ENCODE peak calls at places on chromosomes 16 and 17, in nine cellular contexts. A is neural progenitor cell, C is astrocyte, B is GM23248, F is mammary epithelial cell, T is IMR-90, H is HepG2, L is HCT116, Z is PC-9. V is an unnamed sample. For H3K36me3, the result is how much of the 10 kb centered on the place peaks cover.

GRCh38 chr16:7115898-7116297 is 216.7 kb upstream of the RBFOX1 start:
- DNase-seq in A (no peak), C (no peak), B (no peak), F (no peak), T (no peak), H (no peak), L (no peak), Z (no peak), V (no peak)

GRCh38 chr16:83651871-83652270 is 155.9 kb upstream of the HSBP1 start:
- DNase-seq in A (no peak), C (no peak), B (no peak), F (no peak), T (no peak), H (no peak), L (no peak), Z (no peak), V (no peak)

GRCh38 chr17:67378444-67379250 is 1.6 kb downstream of the PITPNC1 start:
- DNase-seq in A (peak), C (peak), B (peak), F (peak), T (peak), H (peak), L (peak), Z (peak), V (peak)

GRCh38 chr17:56902350-56902749 is 11.5 kb downstream of the TRIM25 start:
- DNase-seq in A (no peak), C (peak), B (peak), F (peak), T (peak), H (no peak), L (no peak), Z (no peak), V (no peak)

GRCh38 chr17:4901648-4902344 is 1.1 kb downstream of the CHRNE start:
- DNase-seq in A (no peak), C (no peak), B (no peak), F (no peak), T (no peak), H (no peak), L (no peak), Z (no peak), V (no peak)

GRCh38 chr17:42333053-42333452 is 44.8 kb downstream of the STAT5A start:
- DNase-seq in A (no peak), C (no peak), B (no peak), F (no peak), T (no peak), H (no peak), L (no peak), Z (no peak), V (no peak)

GRCh38 chr16:52424591-52424990 is 122.4 kb downstream of the TOX3 start:
- DNase-seq in A (no peak), C (no peak), B (no peak), F (no peak), T (no peak), H (no peak), L (no peak), Z (no peak), V (no peak)

GRCh38 chr17:7241783-7242716 is at the start of gene GABARAP:
- DNase-seq in A (peak), C (peak), B (peak), F (peak), T (peak), H (peak), L (peak), Z (peak), V (peak)

GRCh38 chr17:3738562-3739295 is 15.0 kb downstream of the HASPIN start:
- DNase-seq in A (peak), C (peak), B (peak), F (peak), T (peak), H (no peak), L (no peak), Z (no peak), V (peak)

GRCh38 chr17:79949646-79950292 is 85.9 kb downstream of the TBC1D16 start:
- DNase-seq in A (peak), C (no peak), B (no peak), F (no peak), T (no peak), H (no peak), L (no peak), Z (no peak), V (no peak)

GRCh38 chr17:32783602-32784001 is 93.3 kb downstream of the MYO1D start:
- DNase-seq in A (peak), C (peak), B (peak), F (peak), T (peak), H (peak), L (peak), Z (peak), V (peak)

GRCh38 chr16:62194828-62195227 is 158.6 kb upstream of the CDH8 start:
- DNase-seq in A (no peak), C (no peak), B (no peak), F (no peak), T (no peak), H (no peak), L (no peak), Z (no peak), V (no peak)

GRCh38 chr16:30157214-30157613 is 26.2 kb upstream of the CORO1A start:
- DNase-seq in A (no peak), C (no peak), B (no peak), F (no peak), T (no peak), H (no peak), L (no peak), Z (no peak), V (no peak)

GRCh38 chr17:7043544-7044268 is at the start of gene SLC16A11:
- DNase-seq in A (peak), C (no peak), B (peak), F (no peak), T (peak), H (no peak), L (no peak), Z (no peak), V (no peak)

GRCh38 chr17:72556944-72557826 is 436.4 kb downstream of the SOX9 start:
- DNase-seq in A (peak), C (peak), B (peak), F (peak), T (peak), H (peak), L (peak), Z (peak), V (peak)

GRCh38 chr17:29193146-29193545 is 12.9 kb upstream of the MYO18A start:
- DNase-seq in A (no peak), C (no peak), B (no peak), F (no peak), T (no peak), H (no peak), L (no peak), Z (no peak), V (no peak)

GRCh38 chr17:15350777-15351486 is 9.5 kb upstream of the TEKT3 start:
- DNase-seq in A (no peak), C (no peak), B (peak), F (no peak), T (no peak), H (no peak), L (no peak), Z (no peak), V (no peak)

GRCh38 chr16:78624349-78624748 is 524.9 kb downstream of the WWOX start:
- DNase-seq in A (no peak), C (no peak), B (no peak), F (no peak), T (no peak), H (no peak), L (no peak), Z (no peak), V (no peak)

GRCh38 chr16:67027046-67027445 is 1.9 kb upstream of the CBFB start:
- DNase-seq in A (no peak), C (no peak), B (no peak), F (no peak), T (no peak), H (no peak), L (no peak), Z (no peak), V (no peak)

GRCh38 chr17:28552201-28552999 is at the start of gene UNC119:
- DNase-seq in A (peak), C (peak), B (peak), F (peak), T (peak), H (peak), L (no peak), Z (no peak), V (peak)

GRCh38 chr17:63488851-63489250 is 12.0 kb downstream of the ACE start:
- DNase-seq in A (no peak), C (no peak), B (no peak), F (no peak), T (no peak), H (no peak), L (no peak), Z (no peak), V (no peak)

GRCh38 chr17:13435230-13435629 is 166.5 kb downstream of the HS3ST3A1 start:
- DNase-seq in A (no peak), C (no peak), B (no peak), F (no peak), T (no peak), H (no peak), L (no peak), Z (no peak), V (no peak)

GRCh38 chr17:48059125-48059668 is 11.0 kb downstream of the NFE2L1 start:
- DNase-seq in A (no peak), C (no peak), B (no peak), F (no peak), T (no peak), H (no peak), L (no peak), Z (no peak), V (no peak)

GRCh38 chr16:22191089-22191965 is 14.8 kb upstream of the EEF2K start:
- DNase-seq in A (peak), C (peak), B (peak), F (peak), T (peak), H (peak), L (peak), Z (peak), V (peak)

GRCh38 chr16:22193134-22193411 is 13.0 kb upstream of the EEF2K start:
- DNase-seq in A (no peak), C (no peak), B (no peak), F (no peak), T (no peak), H (no peak), L (no peak), Z (no peak), V (no peak)

GRCh38 chr16:22192261-22193133 is 13.6 kb upstream of the EEF2K start:
- DNase-seq in A (peak), C (peak), B (peak), F (peak), T (peak), H (peak), L (no peak), Z (peak), V (peak)

GRCh38 chr16:22190169-22191088 is 15.6 kb upstream of the EEF2K start:
- DNase-seq in A (peak), C (peak), B (peak), F (peak), T (peak), H (peak), L (peak), Z (peak), V (peak)

GRCh38 chr16:22191966-22192260 is 14.2 kb upstream of the EEF2K start:
- DNase-seq in A (no peak), C (no peak), B (peak), F (peak), T (peak), H (peak), L (no peak), Z (no peak), V (peak)
- H2AFZ ChIP-seq in A (no peak), C (peak), B (peak), F (peak), T (peak), H (no peak), L (no peak), Z (peak), V (peak)

GRCh38 chr16:84874004-84874435 is 54.2 kb downstream of the CRISPLD2 start:
- DNase-seq in A (no peak), C (no peak), B (no peak), F (no peak), T (no peak), H (no peak), L (no peak), Z (peak), V (peak)

GRCh38 chr16:84876873-84877606 is 57.3 kb downstream of the CRISPLD2 start:
- DNase-seq in A (peak), C (no peak), B (no peak), F (no peak), T (no peak), H (no peak), L (no peak), Z (no peak), V (no peak)

GRCh38 chr16:84874983-84875382 is 55.2 kb downstream of the CRISPLD2 start:
- DNase-seq in A (no peak), C (no peak), B (no peak), F (no peak), T (peak), H (no peak), L (no peak), Z (no peak), V (no peak)

GRCh38 chr16:84875846-84876245 is 56.1 kb downstream of the CRISPLD2 start:
- DNase-seq in A (no peak), C (no peak), B (no peak), F (no peak), T (no peak), H (peak), L (no peak), Z (no peak), V (no peak)

DNA sequence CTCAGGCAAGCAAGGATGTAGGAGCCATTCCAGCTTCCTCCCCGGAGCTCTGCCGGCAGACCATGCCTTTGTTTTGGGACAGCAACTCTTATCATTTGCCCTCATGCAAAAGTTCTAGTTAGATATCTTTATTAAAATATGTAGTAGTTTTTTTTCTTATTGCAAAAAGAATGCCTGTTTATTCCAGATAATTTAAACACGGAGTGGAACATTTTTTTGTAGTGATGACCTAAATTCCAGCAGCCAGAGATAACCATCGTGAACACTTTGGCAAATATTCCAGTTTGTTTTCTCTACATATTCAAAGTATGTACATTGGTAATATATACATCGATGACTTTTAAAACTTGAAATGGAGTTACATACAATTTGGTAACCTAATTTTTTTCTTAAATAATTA is 54.8 kb downstream of the CRISPLD2 start:
- DNase-seq in A (no peak), C (no peak), B (no peak), F (no peak), T (peak), H (no peak), L (no peak), Z (no peak), V (no peak)
- H3K27ac ChIP-seq in A (no peak), C (no peak), B (no peak), F (no peak), T (peak), H (no peak), L (no peak), Z (no peak), V (peak)

GRCh38 chr17:73753751-73754496 is 109.7 kb upstream of the SDK2 start:
- DNase-seq in A (no peak), C (no peak), B (no peak), F (no peak), T (no peak), H (no peak), L (no peak), Z (no peak), V (no peak)
- H3K36me3 ChIP-seq in A (under half), C (under half), B (under half), F (under half), T (under half), H (under half), L (under half), Z (under half), V (under half)

GRCh38 chr17:44219126-44219635 is 294 bp downstream of the UBTF start:
- DNase-seq in A (peak), C (no peak), B (peak), F (peak), T (peak), H (peak), L (no peak), Z (no peak), V (peak)

GRCh38 chr17:44216674-44217073 is 2.8 kb downstream of the UBTF start:
- DNase-seq in A (no peak), C (no peak), B (no peak), F (no peak), T (no peak), H (no peak), L (no peak), Z (no peak), V (peak)

GRCh38 chr17:44216173-44216572 is 3.3 kb downstream of the UBTF start:
- DNase-seq in A (no peak), C (no peak), B (no peak), F (no peak), T (no peak), H (no peak), L (no peak), Z (no peak), V (peak)

GRCh38 chr17:44218344-44219125 is 940 bp downstream of the UBTF start:
- DNase-seq in A (peak), C (peak), B (peak), F (peak), T (peak), H (peak), L (peak), Z (peak), V (peak)

DNA sequence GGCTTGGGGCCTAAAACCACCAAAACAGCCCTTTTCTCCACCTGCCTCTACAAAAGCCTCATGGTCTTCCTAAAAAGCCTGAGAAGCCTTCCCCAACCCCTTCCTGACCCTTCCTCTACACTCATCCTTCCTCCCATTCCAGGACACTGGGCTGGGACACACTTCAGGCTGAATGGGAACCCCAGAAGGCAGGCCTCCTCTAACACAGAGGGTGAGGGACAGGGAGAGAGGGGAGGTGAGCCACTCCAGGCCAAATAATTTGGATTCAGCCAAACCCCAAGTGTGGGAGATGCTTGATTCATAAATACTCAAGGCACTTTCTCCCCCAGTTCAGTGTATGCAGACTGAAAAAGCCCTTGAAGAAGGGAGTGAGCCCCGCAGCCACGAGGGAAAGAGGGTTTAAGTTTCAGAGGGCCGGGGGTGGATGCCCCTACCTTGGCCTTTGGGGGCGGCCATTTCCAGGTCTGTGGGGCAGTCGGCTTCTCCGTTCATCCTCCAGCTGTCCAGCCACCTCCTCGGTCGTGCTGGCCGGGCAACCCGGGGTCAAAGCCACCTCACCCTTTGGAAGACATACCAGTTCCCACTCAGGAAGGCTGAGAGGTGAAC is 1.6 kb downstream of the UBTF start:
- DNase-seq in A (no peak), C (no peak), B (no peak), F (no peak), T (no peak), H (no peak), L (no peak), Z (no peak), V (no peak)
- H2AFZ ChIP-seq in A (no peak), C (no peak), B (no peak), F (peak), T (peak), H (no peak), L (no peak), Z (peak), V (no peak)

GRCh38 chr17:45050680-45051059 is 762 bp downstream of the DCAKD start:
- DNase-seq in A (peak), C (no peak), B (peak), F (peak), T (peak), H (peak), L (no peak), Z (no peak), V (peak)

GRCh38 chr17:45051060-45051719 is at the start of gene DCAKD:
- DNase-seq in A (peak), C (peak), B (peak), F (peak), T (peak), H (peak), L (peak), Z (peak), V (peak)

GRCh38 chr17:45046536-45047125 is 4.8 kb downstream of the DCAKD start:
- DNase-seq in A (no peak), C (no peak), B (peak), F (peak), T (peak), H (no peak), L (no peak), Z (no peak), V (no peak)

GRCh38 chr17:45052052-45052772 is 780 bp upstream of the DCAKD start:
- DNase-seq in A (peak), C (no peak), B (peak), F (peak), T (no peak), H (peak), L (no peak), Z (no peak), V (peak)

GRCh38 chr17:45048795-45049563 is 2.5 kb downstream of the DCAKD start:
- DNase-seq in A (no peak), C (no peak), B (peak), F (no peak), T (no peak), H (peak), L (no peak), Z (no peak), V (peak)
- H3K27ac ChIP-seq in A (no peak), C (no peak), B (no peak), F (peak), T (no peak), H (peak), L (peak), Z (no peak), V (no peak)

DNA sequence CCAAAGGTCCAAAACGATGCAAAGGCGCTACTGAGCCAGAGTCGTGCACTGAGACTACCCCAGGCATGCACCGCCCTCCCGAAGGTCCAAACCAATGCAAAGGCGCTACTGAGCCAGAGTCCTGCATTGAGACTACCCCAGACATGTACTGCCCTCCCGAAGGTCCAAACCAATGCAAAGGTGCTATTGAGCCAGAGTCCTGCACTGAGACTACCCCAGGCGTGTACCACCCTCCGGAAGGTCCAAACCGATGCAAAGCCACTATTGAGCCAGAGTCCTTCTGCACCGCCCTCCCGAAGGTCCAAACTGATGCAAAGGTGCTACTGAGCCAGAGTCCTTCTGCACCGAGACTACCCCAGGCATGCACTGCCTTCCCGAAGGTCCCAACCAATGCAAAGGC is 27.1 kb downstream of the SLC43A2 start:
- DNase-seq in A (no peak), C (no peak), B (no peak), F (no peak), T (no peak), H (no peak), L (no peak), Z (no peak), V (no peak)
- H3K36me3 ChIP-seq in A (under half), C (under half), B (under half), F (under half), T (under half), H (under half), L (under half), Z (under half), V (under half)

GRCh38 chr17:78374631-78375274 is 3.7 kb upstream of the PGS1 start:
- DNase-seq in A (peak), C (peak), B (peak), F (no peak), T (peak), H (no peak), L (no peak), Z (no peak), V (no peak)
- H2AFZ ChIP-seq in A (peak), C (peak), B (peak), F (peak), T (peak), H (peak), L (no peak), Z (no peak), V (no peak)

DNA sequence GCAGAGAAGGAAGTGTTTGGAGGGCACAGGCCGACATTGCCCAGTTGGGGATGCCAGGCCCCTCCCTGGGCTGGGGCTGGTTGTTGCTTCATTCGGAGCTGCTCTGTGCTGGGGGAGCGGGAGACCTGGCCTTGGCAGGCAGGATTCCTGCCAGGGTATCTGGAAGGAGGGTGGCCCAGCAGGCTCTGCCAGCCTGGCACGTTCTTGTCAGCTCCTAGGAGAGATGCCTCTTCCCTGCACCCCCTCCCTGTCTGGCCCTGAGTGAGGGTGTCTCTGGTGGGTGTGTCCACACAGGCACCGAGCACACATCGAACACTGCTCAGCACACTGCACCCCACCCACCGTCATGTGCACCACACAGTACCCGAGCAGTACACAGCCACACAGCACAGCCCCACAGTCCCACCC is 35.2 kb downstream of the ARHGAP23 start:
- DNase-seq in A (no peak), C (no peak), B (peak), F (no peak), T (no peak), H (no peak), L (no peak), Z (no peak), V (no peak)
- H3K27ac ChIP-seq in A (no peak), C (peak), B (peak), F (no peak), T (no peak), H (no peak), L (no peak), Z (no peak), V (no peak)

GRCh38 chr17:50190278-50191069 is 11.0 kb downstream of the COL1A1 start:
- DNase-seq in A (no peak), C (peak), B (peak), F (no peak), T (no peak), H (no peak), L (no peak), Z (no peak), V (no peak)
- H3K36me3 ChIP-seq in A (under half), C (half or more), B (half or more), F (under half), T (half or more), H (under half), L (under half), Z (under half), V (under half)

V was measured in OCI-LY7.